ENCODE peak calls at places on chromosomes 7 and 10, in four cellular contexts. T is kidney glomerular epithelial cell, S is neuronal stem cell, D is ovary. O is an unnamed sample.

GRCh38 chr7:124812764-124813163 is 47.2 kb upstream of the GPR37 start:
- DNase-seq in T (no peak), S (no peak), D (no peak), O (no peak)

GRCh38 chr10:126902157-126902556 is 3.1 kb upstream of the DOCK1 start:
- DNase-seq in T (peak; percentile 33), S (no peak), D (no peak), O (no peak)

GRCh38 chr7:47466832-47467231 is 115.1 kb downstream of the TNS3 start:
- DNase-seq in T (no peak), S (no peak), D (no peak), O (no peak)

GRCh38 chr7:36175872-36176271 is 22.8 kb downstream of the EEPD1 start:
- DNase-seq in T (no peak), S (no peak), D (no peak), O (no peak)

GRCh38 chr10:132105302-132105995 is 39.7 kb downstream of the JAKMIP3 start:
- DNase-seq in T (no peak), S (no peak), D (no peak), O (no peak)

GRCh38 chr10:67934331-67934730 is 49.9 kb downstream of the SIRT1 start:
- DNase-seq in T (no peak), S (no peak), D (no peak), O (no peak)

GRCh38 chr10:5297466-5297865 is 67.3 kb upstream of the UCN3 start:
- DNase-seq in T (no peak), S (no peak), D (no peak), O (no peak)

GRCh38 chr10:79627075-79627474 is 16.3 kb downstream of the SFTPA1 start:
- DNase-seq in T (no peak), S (no peak), D (no peak), O (no peak)

GRCh38 chr10:44386546-44387052 is 1.7 kb upstream of the CXCL12 start:
- DNase-seq in T (peak; percentile 36), S (peak; percentile 77), D (peak; percentile 49), O (peak; percentile 65)

GRCh38 chr10:70601775-70602174 is 766 bp downstream of the PRF1 start:
- DNase-seq in T (no peak), S (no peak), D (no peak), O (no peak)

GRCh38 chr7:104241581-104241980 is 33.8 kb upstream of the ORC5 start:
- DNase-seq in T (no peak), S (no peak), D (no peak), O (no peak)

GRCh38 chr10:72455889-72456588 is 101.3 kb upstream of the DNAJB12 start:
- DNase-seq in T (peak; percentile 82), S (no peak), D (no peak), O (no peak)

GRCh38 chr10:118763202-118763988 is 8.6 kb upstream of the CACUL1 start:
- DNase-seq in T (peak; percentile 29), S (no peak), D (no peak), O (no peak)

GRCh38 chr10:112744525-112744924 is 205.5 kb upstream of the TCF7L2 start:
- DNase-seq in T (no peak), S (no peak), D (no peak), O (no peak)

GRCh38 chr7:137967143-137968018 is 34.5 kb downstream of the CREB3L2 start:
- DNase-seq in T (peak; percentile 59), S (no peak), D (no peak), O (no peak)

GRCh38 chr7:73811760-73812168 is 19.0 kb upstream of the CLDN4 start:
- DNase-seq in T (peak; percentile 68), S (no peak), D (no peak), O (peak; percentile 63)

GRCh38 chr7:14380881-14381280 is 391.4 kb upstream of the ETV1 start:
- DNase-seq in T (no peak), S (no peak), D (no peak), O (no peak)

GRCh38 chr7:1247527-1248041 is 14.9 kb downstream of the UNCX start:
- DNase-seq in T (no peak), S (no peak), D (no peak), O (no peak)

GRCh38 chr10:50431118-50431517 is 179.8 kb upstream of the ASAH2 start:
- DNase-seq in T (no peak), S (no peak), D (no peak), O (no peak)

GRCh38 chr10:101655581-101655980 is 39.4 kb downstream of the FBXW4 start:
- DNase-seq in T (no peak), S (no peak), D (peak; percentile 15), O (no peak)

GRCh38 chr7:151080091-151080521 is 503 bp downstream of the FASTK start:
- DNase-seq in T (no peak), S (no peak), D (no peak), O (no peak)

O was measured in ureter.